ENCODE peak calls at places on chromosomes 13 and 19, in four cellular contexts. One of them, this sample, is unnamed.
A peak's percentile ranks its signal among the peaks of the same experiment; 100 is the strongest.

GRCh38 chr13:112204881-112205327 is 138.0 kb downstream of the SOX1 start:
- DNase-seq in HL-60: no peak
- DNase-seq in dorsolateral prefrontal cortex: no peak
- DNase-seq in psoas muscle: no peak
- DNase-seq in this sample: no peak

GRCh38 chr13:65597839-65598818 is 1632.0 kb downstream of the PCDH9 start:
- DNase-seq in psoas muscle: no peak
- DNase-seq in HL-60: no peak
- DNase-seq in dorsolateral prefrontal cortex: no peak
- DNase-seq in this sample: no peak

GRCh38 chr19:18796239-18796638 is 5.1 kb upstream of the COMP start:
- DNase-seq in psoas muscle: no peak
- DNase-seq in HL-60: no peak
- DNase-seq in dorsolateral prefrontal cortex: no peak
- DNase-seq in this sample: no peak

GRCh38 chr13:52414963-52415362 is 9.0 kb upstream of the THSD1 start:
- DNase-seq in psoas muscle: no peak
- DNase-seq in HL-60: no peak
- DNase-seq in dorsolateral prefrontal cortex: no peak
- DNase-seq in this sample: no peak

GRCh38 chr19:6047741-6048231 is 62.5 kb downstream of the RFX2 start:
- DNase-seq in psoas muscle: no peak
- DNase-seq in HL-60: no peak
- DNase-seq in dorsolateral prefrontal cortex: peak; percentile 13
- DNase-seq in this sample: peak; percentile 24

GRCh38 chr13:93174260-93174659 is 52.3 kb upstream of the GPC6 start:
- DNase-seq in psoas muscle: no peak
- DNase-seq in HL-60: no peak
- DNase-seq in dorsolateral prefrontal cortex: no peak
- DNase-seq in this sample: no peak

GRCh38 chr19:7849631-7850428 is 19.8 kb downstream of the EVI5L start:
- DNase-seq in HL-60: no peak
- DNase-seq in dorsolateral prefrontal cortex: no peak
- DNase-seq in psoas muscle: no peak
- DNase-seq in this sample: no peak

GRCh38 chr19:35495107-35496064 is 5.1 kb upstream of the KRTDAP start:
- DNase-seq in dorsolateral prefrontal cortex: peak; percentile 47
- DNase-seq in HL-60: peak; percentile 36
- DNase-seq in psoas muscle: peak; percentile 78
- DNase-seq in this sample: peak; percentile 23

GRCh38 chr19:29484876-29485275 is 40.9 kb upstream of the VSTM2B start:
- DNase-seq in psoas muscle: no peak
- DNase-seq in HL-60: no peak
- DNase-seq in dorsolateral prefrontal cortex: no peak
- DNase-seq in this sample: no peak

GRCh38 chr13:51614350-51614786 is 30.1 kb downstream of the WDFY2 start:
- DNase-seq in dorsolateral prefrontal cortex: peak; percentile 45
- DNase-seq in psoas muscle: peak; percentile 52
- DNase-seq in HL-60: peak; percentile 70
- DNase-seq in this sample: peak; percentile 28

GRCh38 chr19:19679176-19680073 is 10.8 kb downstream of the ZNF101 start:
- DNase-seq in psoas muscle: no peak
- DNase-seq in HL-60: no peak
- DNase-seq in dorsolateral prefrontal cortex: no peak
- DNase-seq in this sample: no peak

GRCh38 chr13:37648604-37649003 is 50.0 kb upstream of the POSTN start:
- DNase-seq in dorsolateral prefrontal cortex: no peak
- DNase-seq in psoas muscle: no peak
- DNase-seq in HL-60: no peak
- DNase-seq in this sample: no peak

GRCh38 chr19:53076984-53077383 is 26.2 kb downstream of the ZNF160 start:
- DNase-seq in dorsolateral prefrontal cortex: peak; percentile 83
- DNase-seq in psoas muscle: no peak
- DNase-seq in HL-60: no peak
- DNase-seq in this sample: peak; percentile 26

GRCh38 chr19:29878973-29879654 is 62.9 kb upstream of the URI1 start:
- DNase-seq in psoas muscle: peak; percentile 66
- DNase-seq in HL-60: no peak
- DNase-seq in dorsolateral prefrontal cortex: no peak
- DNase-seq in this sample: no peak

GRCh38 chr13:111629933-111630332 is 309.5 kb downstream of the TEX29 start:
- DNase-seq in HL-60: no peak
- DNase-seq in dorsolateral prefrontal cortex: no peak
- DNase-seq in psoas muscle: no peak
- DNase-seq in this sample: no peak

DNA sequence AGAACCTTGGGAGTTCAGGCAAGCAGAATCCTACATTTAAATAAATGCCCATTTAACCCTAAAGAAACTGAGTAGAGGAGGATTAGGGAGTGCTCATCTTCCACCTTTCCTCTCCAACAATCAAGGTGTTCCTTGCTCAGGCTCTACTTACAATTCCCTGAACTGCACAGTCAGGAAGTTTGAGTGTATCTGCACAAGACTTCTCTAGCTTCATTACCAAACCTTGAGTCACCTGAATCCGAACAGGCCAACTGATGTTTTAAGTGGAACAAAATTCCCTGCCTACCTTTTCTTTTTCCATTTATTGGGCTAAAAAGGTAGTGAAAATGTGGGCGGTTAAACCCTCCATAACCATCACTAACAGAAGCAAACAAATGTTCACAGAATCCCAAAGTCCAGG is 78.3 kb downstream of the FOXO1 start:
- DNase-seq in dorsolateral prefrontal cortex: no peak
- DNase-seq in HL-60: no peak
- DNase-seq in psoas muscle: no peak
- DNase-seq in this sample: no peak
- H3K27ac ChIP-seq in dorsolateral prefrontal cortex: no peak overlapping the region
- H3K27ac ChIP-seq in HL-60: no peak overlapping the region
- H3K27ac ChIP-seq in psoas muscle: peak overlapping the region; percentile 90
- H3K27ac ChIP-seq in this sample: peak overlapping the region; percentile 63

GRCh38 chr13:27338816-27339215 is 68.2 kb downstream of the RASL11A start:
- DNase-seq in psoas muscle: no peak
- DNase-seq in HL-60: no peak
- DNase-seq in dorsolateral prefrontal cortex: no peak
- DNase-seq in this sample: no peak
- TF ChIP-seq CTCF in psoas muscle: no peak
- TF ChIP-seq CTCF in HL-60: no peak
- TF ChIP-seq CTCF in dorsolateral prefrontal cortex: no peak
- TF ChIP-seq CTCF in this sample: no peak

DNA sequence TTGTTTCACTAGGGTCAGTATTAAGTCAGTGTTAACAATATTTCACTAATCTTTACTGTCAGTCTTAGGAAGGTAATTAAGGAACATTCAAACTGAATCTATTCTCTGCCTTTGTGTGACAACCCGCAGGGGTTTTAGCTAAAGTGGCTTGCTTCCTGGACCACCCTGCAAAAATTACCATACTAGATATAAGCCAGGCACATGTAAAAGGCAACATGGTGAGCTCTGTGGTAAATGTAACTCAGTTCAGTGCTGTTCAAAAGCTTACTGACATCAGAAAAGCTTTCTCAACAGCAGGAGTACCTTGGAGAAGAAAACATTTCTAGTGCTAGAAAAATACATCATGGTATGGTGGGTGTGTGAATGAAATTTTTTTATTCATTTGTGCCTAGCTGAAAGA is 116.7 kb downstream of the FREM2 start:
- DNase-seq in dorsolateral prefrontal cortex: no peak
- DNase-seq in HL-60: no peak
- DNase-seq in psoas muscle: no peak
- DNase-seq in this sample: no peak
- H3K27ac ChIP-seq in dorsolateral prefrontal cortex: peak overlapping the region; percentile 7
- H3K27ac ChIP-seq in HL-60: no peak overlapping the region
- H3K27ac ChIP-seq in psoas muscle: no peak overlapping the region
- H3K27ac ChIP-seq in this sample: no peak overlapping the region

DNA sequence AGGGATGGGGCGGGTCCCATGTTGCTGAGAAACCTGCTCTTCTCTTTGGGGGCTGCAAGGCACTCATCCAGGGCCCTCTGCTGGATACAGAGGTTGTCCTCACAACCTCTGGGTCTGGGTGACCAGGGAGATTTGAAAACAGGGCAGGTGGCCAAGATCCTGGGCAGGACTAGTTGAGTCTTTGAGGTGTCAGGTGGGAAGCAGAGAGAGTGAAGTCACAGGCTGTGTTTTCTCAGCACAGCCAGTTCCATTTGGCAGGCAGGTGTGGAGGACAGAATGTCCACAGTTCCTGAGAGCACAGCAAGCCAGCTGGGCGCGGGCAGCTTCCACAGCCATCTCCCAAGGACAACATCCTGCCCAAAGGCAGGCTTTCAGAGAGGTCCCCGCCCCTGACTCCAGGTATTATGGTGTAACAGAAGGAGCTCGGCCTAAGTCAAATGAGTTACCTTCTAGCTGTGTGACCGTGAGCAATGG is 118.8 kb downstream of the NUFIP1 start:
- DNase-seq in psoas muscle: peak; percentile 95
- DNase-seq in dorsolateral prefrontal cortex: no peak
- DNase-seq in HL-60: no peak
- DNase-seq in this sample: peak; percentile 48
- TF ChIP-seq CTCF in psoas muscle: no peak
- TF ChIP-seq CTCF in dorsolateral prefrontal cortex: no peak
- TF ChIP-seq CTCF in HL-60: no peak
- TF ChIP-seq CTCF in this sample: no peak

GRCh38 chr19:38358071-38358470 is 16.3 kb upstream of the PSMD8 start:
- DNase-seq in psoas muscle: no peak
- DNase-seq in HL-60: no peak
- DNase-seq in dorsolateral prefrontal cortex: no peak
- DNase-seq in this sample: no peak
- H3K27ac ChIP-seq in psoas muscle: no peak overlapping the region
- H3K27ac ChIP-seq in HL-60: no peak overlapping the region
- H3K27ac ChIP-seq in dorsolateral prefrontal cortex: no peak overlapping the region
- H3K27ac ChIP-seq in this sample: no peak overlapping the region

DNA sequence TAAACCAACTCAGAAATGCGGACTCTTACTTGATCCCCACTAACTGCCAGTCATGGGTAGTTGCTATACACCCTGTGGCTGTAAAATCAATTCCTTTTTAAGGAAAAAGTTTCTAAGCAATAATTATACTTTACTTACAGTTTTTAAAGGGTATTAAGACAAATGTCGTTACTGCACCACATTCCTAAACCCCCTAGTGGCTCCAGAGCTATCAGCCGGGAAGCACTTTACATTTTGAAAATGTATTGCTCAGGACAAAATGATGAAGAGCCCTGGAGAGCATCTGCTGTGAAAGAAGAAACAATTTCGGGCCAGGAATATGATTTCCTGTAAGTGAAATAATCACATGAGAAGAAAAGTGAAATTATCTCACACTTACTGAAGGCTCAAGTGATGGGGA is 36.7 kb downstream of the DCLK1 start:
- DNase-seq in dorsolateral prefrontal cortex: no peak
- DNase-seq in psoas muscle: no peak
- DNase-seq in HL-60: no peak
- DNase-seq in this sample: no peak
- TF ChIP-seq CTCF in dorsolateral prefrontal cortex: no peak
- TF ChIP-seq CTCF in psoas muscle: no peak
- TF ChIP-seq CTCF in HL-60: no peak
- TF ChIP-seq CTCF in this sample: no peak

GRCh38 chr13:32897296-32897695 is 118.9 kb upstream of the KL start:
- DNase-seq in HL-60: no peak
- DNase-seq in psoas muscle: no peak
- DNase-seq in dorsolateral prefrontal cortex: no peak
- DNase-seq in this sample: no peak
- H3K27ac ChIP-seq in HL-60: no peak overlapping the region
- H3K27ac ChIP-seq in psoas muscle: no peak overlapping the region
- H3K27ac ChIP-seq in dorsolateral prefrontal cortex: no peak overlapping the region
- H3K27ac ChIP-seq in this sample: no peak overlapping the region

GRCh38 chr19:34428549-34429285 is 536 bp downstream of the UBA2 start:
- DNase-seq in psoas muscle: peak; percentile 86
- DNase-seq in dorsolateral prefrontal cortex: no peak
- DNase-seq in HL-60: no peak
- DNase-seq in this sample: no peak
- TF ChIP-seq CTCF in psoas muscle: no peak
- TF ChIP-seq CTCF in dorsolateral prefrontal cortex: no peak
- TF ChIP-seq CTCF in HL-60: no peak
- TF ChIP-seq CTCF in this sample: no peak

DNA sequence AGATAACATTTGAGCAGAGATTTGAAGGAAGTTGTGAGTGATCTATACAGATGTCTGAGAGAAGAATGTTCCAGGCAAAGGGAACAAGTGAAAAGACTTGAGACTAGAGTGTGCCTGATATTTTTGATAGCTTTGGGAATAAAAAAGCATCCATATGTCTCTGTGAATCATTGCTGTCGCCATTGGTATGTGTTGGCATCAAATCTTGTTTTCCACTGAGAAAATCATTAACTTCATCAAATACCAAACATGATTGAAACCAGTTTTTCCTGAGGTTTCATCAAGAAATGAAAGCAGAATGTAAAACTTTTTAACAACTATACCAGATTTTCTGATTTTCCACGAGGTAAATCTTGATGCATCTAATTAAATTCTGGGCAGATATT is 862.6 kb downstream of the DIAPH3 start:
- DNase-seq in HL-60: no peak
- DNase-seq in dorsolateral prefrontal cortex: no peak
- DNase-seq in psoas muscle: no peak
- DNase-seq in this sample: no peak
- H3K27ac ChIP-seq in HL-60: no peak overlapping the region
- H3K27ac ChIP-seq in dorsolateral prefrontal cortex: peak overlapping the region; percentile 13
- H3K27ac ChIP-seq in psoas muscle: no peak overlapping the region
- H3K27ac ChIP-seq in this sample: no peak overlapping the region

DNA sequence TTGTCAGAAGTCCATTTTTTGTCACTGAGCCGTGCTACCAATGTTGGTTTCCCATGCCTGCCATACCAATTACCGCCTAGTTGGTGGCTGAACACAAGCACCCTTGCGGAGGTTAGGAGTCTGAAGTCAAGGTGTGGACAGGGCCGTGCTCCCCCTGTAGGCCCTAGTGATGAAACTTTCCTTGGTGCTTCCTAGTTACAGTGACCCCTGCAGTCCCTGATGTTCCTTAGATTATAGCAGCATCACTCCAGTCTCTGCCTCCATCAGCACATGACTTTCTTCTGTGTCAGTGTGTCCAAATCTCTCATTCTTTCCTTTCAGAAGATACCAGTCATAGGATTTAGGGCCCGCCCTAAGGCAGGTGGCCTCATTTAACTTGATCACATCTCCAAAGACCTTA is 99.0 kb downstream of the MYO16 start:
- DNase-seq in HL-60: no peak
- DNase-seq in dorsolateral prefrontal cortex: no peak
- DNase-seq in psoas muscle: no peak
- DNase-seq in this sample: no peak
- TF ChIP-seq CTCF in HL-60: no peak
- TF ChIP-seq CTCF in dorsolateral prefrontal cortex: no peak
- TF ChIP-seq CTCF in psoas muscle: no peak
- TF ChIP-seq CTCF in this sample: no peak

This sample was measured in uterus.